ENCODE peak calls at places on chromosomes 3 and 15, in four cellular contexts. One of them, this sample, is unnamed.

GRCh38 chr3:172630316-172630715 is 80.6 kb downstream of the NCEH1 start:
- DNase-seq in effector memory CD4-positive, alpha-beta T cell: no peak
- DNase-seq in esophagus squamous epithelium: no peak
- DNase-seq in PC-3: no peak
- DNase-seq in this sample: no peak

GRCh38 chr3:16884084-16884747 is 539 bp upstream of the PLCL2 start:
- DNase-seq in esophagus squamous epithelium: no peak
- DNase-seq in effector memory CD4-positive, alpha-beta T cell: peak; percentile 42
- DNase-seq in PC-3: peak; percentile 55
- DNase-seq in this sample: peak; percentile 43

GRCh38 chr3:156682491-156682890 is 8.1 kb downstream of the TIPARP start:
- DNase-seq in PC-3: no peak
- DNase-seq in esophagus squamous epithelium: no peak
- DNase-seq in effector memory CD4-positive, alpha-beta T cell: no peak
- DNase-seq in this sample: no peak

GRCh38 chr3:138964264-138964663 is 17.2 kb downstream of the FOXL2NB start:
- DNase-seq in PC-3: peak; percentile 47
- DNase-seq in esophagus squamous epithelium: no peak
- DNase-seq in effector memory CD4-positive, alpha-beta T cell: no peak
- DNase-seq in this sample: no peak

GRCh38 chr15:77901251-77901881 is 176.1 kb downstream of the TBC1D2B start:
- DNase-seq in PC-3: no peak
- DNase-seq in effector memory CD4-positive, alpha-beta T cell: no peak
- DNase-seq in esophagus squamous epithelium: no peak
- DNase-seq in this sample: no peak

GRCh38 chr3:173096994-173097785 is 43.8 kb downstream of the SPATA16 start:
- DNase-seq in effector memory CD4-positive, alpha-beta T cell: no peak
- DNase-seq in PC-3: no peak
- DNase-seq in esophagus squamous epithelium: no peak
- DNase-seq in this sample: no peak

GRCh38 chr3:2940062-2940461 is 170.1 kb downstream of the IL5RA start:
- DNase-seq in effector memory CD4-positive, alpha-beta T cell: no peak
- DNase-seq in PC-3: no peak
- DNase-seq in esophagus squamous epithelium: no peak
- DNase-seq in this sample: no peak

GRCh38 chr3:28799084-28799483 is 450.5 kb upstream of the AZI2 start:
- DNase-seq in esophagus squamous epithelium: no peak
- DNase-seq in effector memory CD4-positive, alpha-beta T cell: no peak
- DNase-seq in PC-3: peak; percentile 42
- DNase-seq in this sample: no peak

GRCh38 chr15:51830279-51830806 is 890 bp downstream of the TMOD3 start:
- DNase-seq in PC-3: peak; percentile 36
- DNase-seq in esophagus squamous epithelium: no peak
- DNase-seq in effector memory CD4-positive, alpha-beta T cell: no peak
- DNase-seq in this sample: peak; percentile 69

GRCh38 chr3:7630351-7630911 is 769.5 kb downstream of the GRM7 start:
- DNase-seq in PC-3: no peak
- DNase-seq in effector memory CD4-positive, alpha-beta T cell: no peak
- DNase-seq in esophagus squamous epithelium: no peak
- DNase-seq in this sample: no peak

GRCh38 chr3:100048248-100048647 is 66.1 kb downstream of the FILIP1L start:
- DNase-seq in esophagus squamous epithelium: no peak
- DNase-seq in PC-3: no peak
- DNase-seq in effector memory CD4-positive, alpha-beta T cell: no peak
- DNase-seq in this sample: no peak
- H3K4me3 ChIP-seq in esophagus squamous epithelium: no peak overlapping the region
- H3K4me3 ChIP-seq in PC-3: peak overlapping the region; percentile 39
- H3K4me3 ChIP-seq in effector memory CD4-positive, alpha-beta T cell: no peak overlapping the region
- H3K4me3 ChIP-seq in this sample: no peak overlapping the region

GRCh38 chr15:60096157-60096556 is 92.0 kb downstream of the FOXB1 start:
- DNase-seq in effector memory CD4-positive, alpha-beta T cell: no peak
- DNase-seq in esophagus squamous epithelium: no peak
- DNase-seq in PC-3: peak; percentile 52
- DNase-seq in this sample: peak; percentile 64
- H3K27me3 ChIP-seq in effector memory CD4-positive, alpha-beta T cell: no peaks in the 10 kb centered on the region
- H3K27me3 ChIP-seq in esophagus squamous epithelium: peaks cover 24% of the 10 kb centered on the region
- H3K27me3 ChIP-seq in PC-3: no peaks in the 10 kb centered on the region
- H3K27me3 ChIP-seq in this sample: no peaks in the 10 kb centered on the region

GRCh38 chr15:50607129-50607528 is 60.7 kb upstream of the USP50 start:
- DNase-seq in PC-3: no peak
- DNase-seq in esophagus squamous epithelium: no peak
- DNase-seq in effector memory CD4-positive, alpha-beta T cell: no peak
- DNase-seq in this sample: no peak
- H3K36me3 ChIP-seq in PC-3: peaks cover 14% of the 10 kb centered on the region
- H3K36me3 ChIP-seq in esophagus squamous epithelium: peaks cover 100% of the 10 kb centered on the region
- H3K36me3 ChIP-seq in effector memory CD4-positive, alpha-beta T cell: peaks cover 39% of the 10 kb centered on the region
- H3K36me3 ChIP-seq in this sample: peaks cover 74% of the 10 kb centered on the region

GRCh38 chr3:194139977-194140351 is 4.0 kb downstream of the HES1 start:
- DNase-seq in PC-3: peak; percentile 39
- DNase-seq in effector memory CD4-positive, alpha-beta T cell: no peak
- DNase-seq in esophagus squamous epithelium: no peak
- DNase-seq in this sample: no peak

GRCh38 chr3:194138098-194138474 is 2.1 kb downstream of the HES1 start:
- DNase-seq in PC-3: no peak
- DNase-seq in effector memory CD4-positive, alpha-beta T cell: no peak
- DNase-seq in esophagus squamous epithelium: no peak
- DNase-seq in this sample: no peak

GRCh38 chr3:194138732-194139084 is 2.8 kb downstream of the HES1 start:
- DNase-seq in effector memory CD4-positive, alpha-beta T cell: no peak
- DNase-seq in PC-3: no peak
- DNase-seq in esophagus squamous epithelium: no peak
- DNase-seq in this sample: no peak

GRCh38 chr3:194140520-194141414 is 4.8 kb downstream of the HES1 start:
- DNase-seq in PC-3: peak; percentile 83
- DNase-seq in esophagus squamous epithelium: no peak
- DNase-seq in effector memory CD4-positive, alpha-beta T cell: no peak
- DNase-seq in this sample: no peak

GRCh38 chr3:194139085-194139976 is 3.4 kb downstream of the HES1 start:
- DNase-seq in esophagus squamous epithelium: no peak
- DNase-seq in effector memory CD4-positive, alpha-beta T cell: no peak
- DNase-seq in PC-3: peak; percentile 83
- DNase-seq in this sample: peak; percentile 30
- H3K4me3 ChIP-seq in esophagus squamous epithelium: no peak overlapping the region
- H3K4me3 ChIP-seq in effector memory CD4-positive, alpha-beta T cell: no peak overlapping the region
- H3K4me3 ChIP-seq in PC-3: peak overlapping the region; percentile 89
- H3K4me3 ChIP-seq in this sample: no peak overlapping the region

DNA sequence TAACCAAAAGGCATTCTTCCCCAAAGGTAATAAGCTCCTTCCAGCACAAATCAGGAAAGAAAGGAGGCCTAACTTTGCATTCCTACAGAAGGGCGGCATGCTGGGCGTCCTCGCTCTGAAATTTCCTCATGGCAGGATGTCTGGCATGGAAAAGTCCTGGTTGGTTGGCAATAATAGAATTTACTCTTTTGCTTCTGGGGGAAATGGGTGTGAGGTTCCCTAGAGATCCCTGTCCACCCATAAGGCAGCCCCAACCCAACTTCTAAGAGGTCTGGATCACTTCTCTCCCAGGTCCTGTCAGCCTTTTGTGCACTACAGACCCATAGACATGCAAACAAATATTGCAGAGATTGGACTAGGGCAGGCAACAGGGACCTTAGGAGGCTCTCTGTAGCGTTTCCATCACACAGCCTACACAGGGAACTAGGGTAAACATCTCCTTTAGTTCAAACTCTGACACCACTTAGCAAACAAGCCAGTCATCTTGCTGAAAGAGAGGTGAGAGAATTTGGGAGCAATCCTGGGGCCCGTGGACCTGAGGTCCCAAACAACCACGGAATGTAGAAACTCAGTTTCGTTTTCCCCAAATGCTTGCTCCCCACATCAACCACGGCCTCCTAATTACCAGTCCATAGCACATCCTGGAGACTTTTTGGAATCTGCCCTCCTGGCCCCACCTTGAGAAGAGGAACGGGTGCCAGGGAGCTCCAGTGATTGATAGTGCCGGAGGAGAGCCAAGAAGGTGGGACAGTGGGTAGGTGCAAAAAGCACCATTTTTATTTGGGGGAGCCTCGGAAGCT is 2.1 kb downstream of the ZIC4 start:
- DNase-seq in effector memory CD4-positive, alpha-beta T cell: no peak
- DNase-seq in PC-3: no peak
- DNase-seq in esophagus squamous epithelium: no peak
- DNase-seq in this sample: no peak
- H3K27me3 ChIP-seq in effector memory CD4-positive, alpha-beta T cell: peaks cover 28% of the 10 kb centered on the region
- H3K27me3 ChIP-seq in PC-3: peaks cover 77% of the 10 kb centered on the region
- H3K27me3 ChIP-seq in esophagus squamous epithelium: peaks cover 100% of the 10 kb centered on the region
- H3K27me3 ChIP-seq in this sample: no peaks in the 10 kb centered on the region

DNA sequence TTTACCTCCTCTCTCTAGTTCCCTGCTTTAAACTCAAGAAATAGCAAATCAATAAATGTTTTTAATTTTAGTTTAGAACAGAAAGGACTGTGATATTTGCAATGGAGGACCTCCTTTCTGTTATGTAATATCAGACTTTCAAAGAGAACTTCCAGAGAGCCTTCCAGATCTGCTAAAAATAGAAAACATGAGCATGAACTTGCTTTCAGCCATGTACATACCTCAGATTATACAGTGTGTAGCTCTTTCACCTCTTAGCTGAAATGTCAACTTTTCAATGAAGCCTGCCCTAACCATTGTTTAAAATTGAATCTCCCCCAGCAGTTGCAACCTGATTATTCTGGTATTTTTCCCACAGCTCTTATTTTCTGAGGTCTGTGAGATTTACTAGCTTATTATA is 12.6 kb downstream of the CAPN7 start:
- DNase-seq in PC-3: no peak
- DNase-seq in esophagus squamous epithelium: no peak
- DNase-seq in effector memory CD4-positive, alpha-beta T cell: no peak
- DNase-seq in this sample: no peak
- H3K36me3 ChIP-seq in PC-3: peaks cover 53% of the 10 kb centered on the region
- H3K36me3 ChIP-seq in esophagus squamous epithelium: peaks cover 100% of the 10 kb centered on the region
- H3K36me3 ChIP-seq in effector memory CD4-positive, alpha-beta T cell: peaks cover 69% of the 10 kb centered on the region
- H3K36me3 ChIP-seq in this sample: peaks cover 33% of the 10 kb centered on the region

GRCh38 chr15:100334015-100334414 is 7.8 kb downstream of the ADAMTS17 start:
- DNase-seq in PC-3: no peak
- DNase-seq in effector memory CD4-positive, alpha-beta T cell: no peak
- DNase-seq in esophagus squamous epithelium: no peak
- DNase-seq in this sample: no peak
- H3K4me3 ChIP-seq in PC-3: no peak overlapping the region
- H3K4me3 ChIP-seq in effector memory CD4-positive, alpha-beta T cell: no peak overlapping the region
- H3K4me3 ChIP-seq in esophagus squamous epithelium: no peak overlapping the region
- H3K4me3 ChIP-seq in this sample: no peak overlapping the region

DNA sequence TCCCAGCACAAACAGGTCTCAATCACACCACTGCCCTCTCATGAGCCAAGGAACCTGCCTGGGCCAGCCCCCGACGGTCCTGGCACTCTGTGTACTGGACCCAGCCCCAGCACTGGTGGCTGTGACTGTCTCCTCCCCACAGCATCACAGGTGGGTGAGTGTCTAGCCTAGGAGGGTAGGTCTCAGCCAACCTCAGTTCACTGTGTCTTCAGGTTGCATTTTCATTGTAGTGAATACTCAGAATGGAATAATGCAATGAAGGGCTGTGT is 163.4 kb upstream of the NSMCE3 start:
- DNase-seq in PC-3: no peak
- DNase-seq in effector memory CD4-positive, alpha-beta T cell: no peak
- DNase-seq in esophagus squamous epithelium: no peak
- DNase-seq in this sample: no peak
- H3K27me3 ChIP-seq in PC-3: peaks cover 60% of the 10 kb centered on the region
- H3K27me3 ChIP-seq in effector memory CD4-positive, alpha-beta T cell: no peaks in the 10 kb centered on the region
- H3K27me3 ChIP-seq in esophagus squamous epithelium: peaks cover 32% of the 10 kb centered on the region
- H3K27me3 ChIP-seq in this sample: no peaks in the 10 kb centered on the region